ENCODE peak calls at places on chromosomes 1 and 21, in seven cellular contexts. J, W, F, O, P, Z and S are unnamed samples. For H3K9me3, the result is how much of the 10 kb centered on the place peaks cover.

GRCh38 chr1:113938192-113938591 is 9.1 kb downstream of the HIPK1 start:
- DNase-seq in F (no peak), J (no peak), O (no peak), W (no peak), Z (no peak), P (no peak), S (no peak)

GRCh38 chr1:67323087-67323486 is 15.4 kb downstream of the IL12RB2 start:
- DNase-seq in O (no peak), F (no peak), Z (no peak), W (no peak), P (no peak), J (no peak), S (no peak)

GRCh38 chr1:11728126-11728806 is 7.7 kb upstream of the AGTRAP start:
- DNase-seq in W (no peak), F (no peak), O (no peak), P (no peak), J (no peak), Z (no peak), S (no peak)

GRCh38 chr1:50450861-50451653 is 27.8 kb upstream of the DMRTA2 start:
- DNase-seq in O (no peak), F (no peak), J (no peak), W (no peak), Z (peak), P (no peak), S (no peak)

GRCh38 chr1:106880226-106880625 is 176.2 kb upstream of the PRMT6 start:
- DNase-seq in Z (no peak), J (no peak), P (no peak), O (no peak), W (no peak), F (no peak), S (no peak)

GRCh38 chr1:19799233-19799876 is 361 bp downstream of the TMCO4 start:
- DNase-seq in O (peak), P (peak), Z (no peak), F (peak), J (peak), W (peak), S (peak)

GRCh38 chr21:29245104-29245643 is 53.5 kb upstream of the BACH1 start:
- DNase-seq in O (no peak), P (no peak), Z (no peak), W (no peak), J (no peak), F (no peak), S (no peak)

GRCh38 chr1:99264201-99265021 is at the start of gene PLPPR4:
- DNase-seq in W (peak), F (no peak), O (peak), J (peak), P (no peak), Z (no peak), S (no peak)

GRCh38 chr1:50976111-50976889 is 6.3 kb downstream of the CDKN2C start:
- DNase-seq in J (peak), O (no peak), F (peak), P (no peak), W (no peak), Z (peak), S (no peak)

GRCh38 chr1:6545276-6545934 is 8.9 kb downstream of the NOL9 start:
- DNase-seq in O (no peak), W (no peak), F (no peak), P (no peak), Z (no peak), J (no peak), S (no peak)

GRCh38 chr21:45262616-45263015 is 25.1 kb downstream of the POFUT2 start:
- DNase-seq in Z (no peak), J (no peak), P (no peak), W (peak), F (peak), O (no peak), S (no peak)

GRCh38 chr1:169874229-169874628 is 19.5 kb downstream of the SCYL3 start:
- DNase-seq in P (no peak), O (no peak), Z (no peak), W (no peak), J (peak), F (no peak), S (no peak)

GRCh38 chr21:46307625-46308024 is 16.0 kb downstream of the C21orf58 start:
- DNase-seq in J (no peak), O (no peak), P (no peak), W (no peak), Z (no peak), F (no peak), S (no peak)

GRCh38 chr1:40053138-40053887 is 12.8 kb downstream of the CAP1 start:
- DNase-seq in P (no peak), J (no peak), Z (no peak), F (no peak), W (no peak), O (no peak), S (no peak)

GRCh38 chr1:217955723-217956122 is 324.6 kb downstream of the SPATA17 start:
- DNase-seq in W (no peak), J (no peak), P (no peak), F (no peak), Z (no peak), O (no peak), S (no peak)

GRCh38 chr1:217953330-217953729 is 322.2 kb downstream of the SPATA17 start:
- DNase-seq in Z (no peak), J (no peak), O (no peak), P (no peak), F (no peak), W (no peak), S (no peak)

GRCh38 chr1:217948741-217949140 is 317.6 kb downstream of the SPATA17 start:
- DNase-seq in Z (no peak), O (no peak), P (no peak), J (peak), F (no peak), W (no peak), S (no peak)

GRCh38 chr1:217953922-217954321 is 322.8 kb downstream of the SPATA17 start:
- DNase-seq in P (no peak), J (no peak), Z (no peak), W (no peak), F (no peak), O (no peak), S (no peak)
- H3K9me3 ChIP-seq in P (under half), J (under half), Z (under half), W (under half), F (under half), O (under half), S (under half)

GRCh38 chr21:19992540-19992939 is 1005.7 kb upstream of the NCAM2 start:
- DNase-seq in W (no peak), O (no peak), P (no peak), F (no peak), Z (no peak), J (no peak), S (no peak)
- H3K9me3 ChIP-seq in W (under half), O (under half), P (under half), F (under half), Z (under half), J (under half), S (under half)

DNA sequence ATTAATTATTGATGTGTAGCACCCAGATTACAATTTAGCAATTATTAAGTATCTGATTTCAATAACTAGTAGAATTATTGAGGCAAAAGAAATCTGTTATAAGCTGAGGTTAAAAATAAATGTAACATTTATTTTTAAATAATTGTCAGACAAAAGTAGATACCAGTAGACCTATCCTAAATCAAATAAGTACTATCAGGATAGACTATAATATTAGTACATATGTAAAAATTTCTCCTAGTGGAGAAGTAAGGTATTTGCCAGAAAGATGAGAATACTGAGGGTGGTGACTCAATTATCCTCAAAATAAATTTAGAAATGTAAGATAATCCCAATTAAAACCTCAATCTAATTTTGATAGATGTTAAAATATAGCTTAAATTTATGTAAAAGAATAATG is 377.8 kb upstream of the CHRM3 start:
- DNase-seq in F (no peak), Z (no peak), O (no peak), P (no peak), J (no peak), W (no peak), S (no peak)
- H3K9me3 ChIP-seq in F (under half), Z (under half), O (under half), P (under half), J (under half), W (under half), S (under half)

GRCh38 chr21:9741343-9741742 is 780.0 kb upstream of the TPTE start:
- DNase-seq in F (no peak), Z (no peak), P (no peak), W (no peak), J (no peak), O (no peak), S (no peak)

GRCh38 chr21:9735421-9735961 is 785.9 kb upstream of the TPTE start:
- DNase-seq in O (no peak), W (peak), J (no peak), F (no peak), Z (no peak), P (no peak), S (no peak)

GRCh38 chr21:9739240-9739639 is 782.1 kb upstream of the TPTE start:
- DNase-seq in P (no peak), W (no peak), J (no peak), Z (no peak), F (no peak), O (no peak), S (no peak)

GRCh38 chr21:9737871-9738520 is 783.4 kb upstream of the TPTE start:
- DNase-seq in Z (no peak), W (no peak), F (no peak), P (no peak), J (no peak), O (no peak), S (no peak)

GRCh38 chr21:9738527-9738926 is 782.9 kb upstream of the TPTE start:
- DNase-seq in F (no peak), Z (no peak), P (no peak), J (no peak), O (no peak), W (peak), S (no peak)
- H3K9me3 ChIP-seq in F (half or more), Z (under half), P (under half), J (under half), O (under half), W (under half), S (under half)

GRCh38 chr1:30733520-30733919 is 10.1 kb upstream of the MATN1 start:
- DNase-seq in J (no peak), Z (no peak), O (no peak), F (no peak), P (no peak), W (no peak), S (no peak)

GRCh38 chr1:30732277-30732996 is 9.1 kb upstream of the MATN1 start:
- DNase-seq in F (peak), J (no peak), P (no peak), O (no peak), W (no peak), Z (no peak), S (no peak)

GRCh38 chr1:30735124-30735523 is 11.7 kb upstream of the MATN1 start:
- DNase-seq in O (no peak), Z (no peak), W (no peak), J (no peak), F (no peak), P (no peak), S (no peak)

GRCh38 chr1:30734580-30734979 is 11.2 kb upstream of the MATN1 start:
- DNase-seq in F (no peak), O (no peak), P (no peak), W (no peak), Z (no peak), J (no peak), S (no peak)

DNA sequence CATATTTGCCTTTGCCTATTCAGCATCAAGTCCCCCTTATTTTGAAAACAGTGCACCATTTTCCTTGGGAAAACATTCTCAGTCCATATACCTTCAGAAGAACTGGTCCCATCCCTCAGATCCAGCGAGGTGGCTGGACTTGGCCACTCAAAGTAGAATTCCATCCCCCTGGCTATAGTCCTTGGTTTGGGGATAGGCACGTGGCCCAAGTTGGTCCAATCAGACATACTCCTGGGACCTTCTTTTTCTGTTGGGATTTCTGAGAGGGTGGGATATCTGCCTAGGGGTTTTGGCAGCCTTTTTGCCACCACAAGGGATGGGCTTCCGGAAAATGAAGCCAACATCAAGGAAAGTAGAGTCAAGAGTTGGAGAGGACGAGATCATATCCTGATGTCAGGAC is 10.7 kb upstream of the MATN1 start:
- DNase-seq in W (no peak), Z (no peak), J (no peak), F (no peak), P (no peak), O (no peak), S (no peak)
- H3K9me3 ChIP-seq in W (under half), Z (under half), J (under half), F (under half), P (under half), O (under half), S (under half)

GRCh38 chr1:102550729-102551384 is 554.1 kb upstream of the OLFM3 start:
- DNase-seq in W (no peak), Z (peak), J (no peak), O (peak), F (peak), P (peak), S (no peak)
- H3K9me3 ChIP-seq in W (under half), Z (under half), J (under half), O (under half), F (under half), P (under half), S (under half)

GRCh38 chr1:239844833-239845232 is 246.8 kb upstream of the FMN2 start:
- DNase-seq in F (no peak), P (no peak), J (no peak), O (no peak), W (no peak), Z (no peak), S (no peak)
- H3K9me3 ChIP-seq in F (under half), P (under half), J (under half), O (under half), W (under half), Z (under half), S (under half)

GRCh38 chr21:21246007-21246406 is 247.8 kb downstream of the NCAM2 start:
- DNase-seq in P (no peak), O (no peak), W (no peak), Z (peak), F (no peak), J (no peak), S (no peak)
- H3K9me3 ChIP-seq in P (under half), O (under half), W (under half), Z (under half), F (under half), J (under half), S (under half)

DNA sequence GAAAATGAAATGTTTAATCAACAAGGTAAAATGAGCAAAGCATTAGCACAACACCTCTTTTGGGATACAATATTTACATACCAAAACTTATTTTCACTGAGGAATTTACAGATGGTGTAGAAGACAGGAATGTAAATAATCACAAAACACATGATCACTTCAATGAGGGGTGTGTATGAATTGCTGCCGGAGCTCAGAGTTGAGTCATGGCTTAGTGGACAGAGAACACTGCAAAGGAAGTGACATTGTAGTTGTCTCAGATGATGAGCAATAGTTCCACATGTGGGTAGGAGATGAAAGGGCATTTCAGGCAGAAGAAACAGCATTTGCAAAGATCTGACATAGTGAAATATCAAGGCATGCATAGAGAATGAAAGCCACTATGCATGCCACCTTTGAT is 5.6 kb upstream of the KPRP start:
- DNase-seq in F (no peak), P (no peak), Z (no peak), O (no peak), J (peak), W (no peak), S (no peak)
- H3K9me3 ChIP-seq in F (under half), P (under half), Z (under half), O (under half), J (under half), W (under half), S (under half)

GRCh38 chr1:110239491-110240430 is 29.6 kb downstream of the KCNC4 start:
- DNase-seq in F (no peak), Z (no peak), J (no peak), O (no peak), W (no peak), P (peak), S (no peak)
- H3K9me3 ChIP-seq in F (under half), Z (under half), J (under half), O (under half), W (under half), P (under half), S (under half)